ENCODE peak calls at places on chromosomes 7 and 10, in six cellular contexts. One of them, this sample, is unnamed.

GRCh38 chr7:105897999-105898398 is 21.6 kb upstream of the ATXN7L1 start:
- DNase-seq in GM06990: no peak
- DNase-seq in A549: no peak
- DNase-seq in activated naive CD8-positive, alpha-beta T cell treated with anti-CD3 and anti-CD28 coated beads, Interleukin-2, amount 50 U/mL, for 24 hours: no peak
- DNase-seq in astrocyte: no peak
- DNase-seq in WTC11: no peak
- DNase-seq in this sample: no peak

GRCh38 chr10:110529596-110530011 is 31.9 kb downstream of the DUSP5 start:
- DNase-seq in GM06990: peak
- DNase-seq in activated naive CD8-positive, alpha-beta T cell treated with anti-CD3 and anti-CD28 coated beads, Interleukin-2, amount 50 U/mL, for 24 hours: peak
- DNase-seq in WTC11: peak
- DNase-seq in A549: no peak
- DNase-seq in astrocyte: no peak
- DNase-seq in this sample: no peak

GRCh38 chr10:93859049-93859655 is 34.6 kb upstream of the SLC35G1 start:
- DNase-seq in activated naive CD8-positive, alpha-beta T cell treated with anti-CD3 and anti-CD28 coated beads, Interleukin-2, amount 50 U/mL, for 24 hours: no peak
- DNase-seq in A549: peak
- DNase-seq in WTC11: no peak
- DNase-seq in GM06990: no peak
- DNase-seq in astrocyte: no peak
- DNase-seq in this sample: peak

GRCh38 chr7:75987026-75987804 is 7.2 kb downstream of the TMEM120A start:
- DNase-seq in WTC11: no peak
- DNase-seq in GM06990: no peak
- DNase-seq in activated naive CD8-positive, alpha-beta T cell treated with anti-CD3 and anti-CD28 coated beads, Interleukin-2, amount 50 U/mL, for 24 hours: no peak
- DNase-seq in A549: no peak
- DNase-seq in astrocyte: no peak
- DNase-seq in this sample: no peak

GRCh38 chr7:79454325-79454960 is 976 bp upstream of the MAGI2 start:
- DNase-seq in astrocyte: peak
- DNase-seq in WTC11: peak
- DNase-seq in GM06990: no peak
- DNase-seq in activated naive CD8-positive, alpha-beta T cell treated with anti-CD3 and anti-CD28 coated beads, Interleukin-2, amount 50 U/mL, for 24 hours: peak
- DNase-seq in A549: no peak
- DNase-seq in this sample: peak

GRCh38 chr10:123381271-123381670 is 227.1 kb downstream of the BUB3 start:
- DNase-seq in GM06990: no peak
- DNase-seq in astrocyte: peak
- DNase-seq in activated naive CD8-positive, alpha-beta T cell treated with anti-CD3 and anti-CD28 coated beads, Interleukin-2, amount 50 U/mL, for 24 hours: no peak
- DNase-seq in A549: no peak
- DNase-seq in WTC11: no peak
- DNase-seq in this sample: no peak

GRCh38 chr10:116910924-116911323 is 61.6 kb downstream of the ENO4 start:
- DNase-seq in A549: no peak
- DNase-seq in GM06990: no peak
- DNase-seq in astrocyte: no peak
- DNase-seq in WTC11: no peak
- DNase-seq in activated naive CD8-positive, alpha-beta T cell treated with anti-CD3 and anti-CD28 coated beads, Interleukin-2, amount 50 U/mL, for 24 hours: no peak
- DNase-seq in this sample: no peak

GRCh38 chr10:119233123-119233820 is 25.9 kb downstream of the GRK5 start:
- DNase-seq in astrocyte: no peak
- DNase-seq in GM06990: no peak
- DNase-seq in activated naive CD8-positive, alpha-beta T cell treated with anti-CD3 and anti-CD28 coated beads, Interleukin-2, amount 50 U/mL, for 24 hours: no peak
- DNase-seq in WTC11: no peak
- DNase-seq in A549: no peak
- DNase-seq in this sample: no peak

GRCh38 chr10:129441391-129442009 is 25.5 kb upstream of the MGMT start:
- DNase-seq in A549: no peak
- DNase-seq in astrocyte: no peak
- DNase-seq in WTC11: no peak
- DNase-seq in GM06990: no peak
- DNase-seq in activated naive CD8-positive, alpha-beta T cell treated with anti-CD3 and anti-CD28 coated beads, Interleukin-2, amount 50 U/mL, for 24 hours: no peak
- DNase-seq in this sample: no peak

GRCh38 chr10:86389441-86390193 is 23.0 kb upstream of the GRID1 start:
- DNase-seq in A549: peak
- DNase-seq in astrocyte: no peak
- DNase-seq in activated naive CD8-positive, alpha-beta T cell treated with anti-CD3 and anti-CD28 coated beads, Interleukin-2, amount 50 U/mL, for 24 hours: peak
- DNase-seq in WTC11: peak
- DNase-seq in GM06990: peak
- DNase-seq in this sample: no peak

GRCh38 chr7:88635149-88635548 is 124.4 kb upstream of the ZNF804B start:
- DNase-seq in A549: no peak
- DNase-seq in GM06990: no peak
- DNase-seq in WTC11: no peak
- DNase-seq in astrocyte: no peak
- DNase-seq in activated naive CD8-positive, alpha-beta T cell treated with anti-CD3 and anti-CD28 coated beads, Interleukin-2, amount 50 U/mL, for 24 hours: no peak
- DNase-seq in this sample: no peak

GRCh38 chr10:282294-283139 is 147.3 kb downstream of the ZMYND11 start:
- DNase-seq in astrocyte: peak
- DNase-seq in activated naive CD8-positive, alpha-beta T cell treated with anti-CD3 and anti-CD28 coated beads, Interleukin-2, amount 50 U/mL, for 24 hours: no peak
- DNase-seq in WTC11: no peak
- DNase-seq in GM06990: peak
- DNase-seq in A549: no peak
- DNase-seq in this sample: no peak

GRCh38 chr10:15478429-15478828 is 107.3 kb upstream of the FAM171A1 start:
- DNase-seq in GM06990: no peak
- DNase-seq in activated naive CD8-positive, alpha-beta T cell treated with anti-CD3 and anti-CD28 coated beads, Interleukin-2, amount 50 U/mL, for 24 hours: no peak
- DNase-seq in A549: no peak
- DNase-seq in astrocyte: no peak
- DNase-seq in WTC11: no peak
- DNase-seq in this sample: no peak

GRCh38 chr10:122341141-122341810 is 33.2 kb upstream of the PLEKHA1 start:
- DNase-seq in GM06990: no peak
- DNase-seq in activated naive CD8-positive, alpha-beta T cell treated with anti-CD3 and anti-CD28 coated beads, Interleukin-2, amount 50 U/mL, for 24 hours: no peak
- DNase-seq in WTC11: no peak
- DNase-seq in astrocyte: peak
- DNase-seq in A549: no peak
- DNase-seq in this sample: no peak

This sample was measured in G401.